ENCODE peak calls at places on chromosome 19, in five cellular contexts. T is HL-60, B is A549, K is GM23338, G is SK-N-SH. D is an unnamed sample.

GRCh38 chr19:40822161-40822560 is 23.2 kb downstream of the EGLN2 start:
- DNase-seq in G (no peak), K (no peak), B (no peak), T (no peak), D (no peak)

GRCh38 chr19:48991823-48992570 is 1.1 kb downstream of the GYS1 start:
- DNase-seq in K (peak; percentile 64), B (peak; percentile 63), T (no peak), G (peak; percentile 59), D (no peak)

GRCh38 chr19:39136225-39136940 is 10.8 kb downstream of the PAK4 start:
- DNase-seq in T (no peak), K (no peak), B (no peak), G (peak; percentile 14), D (no peak)

GRCh38 chr19:5665781-5666513 is 14.4 kb downstream of the MICOS13 start:
- DNase-seq in T (no peak), K (peak; percentile 19), G (no peak), B (peak; percentile 68), D (no peak)

GRCh38 chr19:4768934-4769777 is 22.4 kb upstream of the FEM1A start:
- DNase-seq in B (peak; percentile 76), G (peak; percentile 90), T (peak; percentile 61), K (peak; percentile 98), D (no peak)

GRCh38 chr19:55304279-55304978 is 20.6 kb downstream of the BRSK1 start:
- DNase-seq in K (peak; percentile 92), B (peak; percentile 85), T (no peak), G (peak; percentile 74), D (no peak)

GRCh38 chr19:45234089-45234869 is 10.9 kb downstream of the EXOC3L2 start:
- DNase-seq in T (no peak), G (peak; percentile 60), K (peak; percentile 73), B (no peak), D (no peak)

GRCh38 chr19:24177686-24178085 is 90.7 kb downstream of the ZNF254 start:
- DNase-seq in G (no peak), T (no peak), B (no peak), K (no peak), D (no peak)

GRCh38 chr19:35533822-35534521 is 716 bp downstream of the GAPDHS start:
- DNase-seq in G (no peak), T (peak; percentile 38), K (peak; percentile 82), B (peak; percentile 73), D (no peak)

GRCh38 chr19:52688335-52688734 is 46.5 kb downstream of the ZNF611 start:
- DNase-seq in B (no peak), T (no peak), G (no peak), K (no peak), D (no peak)

GRCh38 chr19:49896863-49897621 is at the start of gene IL4I1:
- DNase-seq in K (no peak), B (no peak), T (no peak), G (no peak), D (no peak)

DNA sequence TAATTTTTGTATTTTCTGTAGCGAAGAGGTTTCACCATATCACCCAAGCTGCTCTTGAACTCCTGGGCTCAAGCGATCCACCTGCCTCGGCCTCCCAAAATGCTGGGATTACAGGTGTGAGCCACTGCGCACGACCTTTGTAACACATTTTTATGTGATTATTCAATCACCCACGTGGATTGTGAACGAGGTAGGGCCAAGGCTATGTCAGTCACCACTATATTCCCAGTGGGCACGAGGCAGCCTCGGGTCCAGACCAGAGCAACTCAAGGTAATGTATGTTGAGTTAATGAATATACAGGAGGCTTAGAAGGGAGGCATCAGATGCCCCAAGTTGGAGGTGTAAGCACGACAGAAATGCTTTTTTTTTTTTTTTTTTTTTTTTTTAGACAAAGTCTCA is 8.9 kb downstream of the PTGIR start:
- DNase-seq in K (no peak), T (no peak), G (no peak), B (no peak), D (no peak)
- TF ChIP-seq REST in K (no peak), T (no peak), G (no peak), B (no peak), D (no peak)

DNA sequence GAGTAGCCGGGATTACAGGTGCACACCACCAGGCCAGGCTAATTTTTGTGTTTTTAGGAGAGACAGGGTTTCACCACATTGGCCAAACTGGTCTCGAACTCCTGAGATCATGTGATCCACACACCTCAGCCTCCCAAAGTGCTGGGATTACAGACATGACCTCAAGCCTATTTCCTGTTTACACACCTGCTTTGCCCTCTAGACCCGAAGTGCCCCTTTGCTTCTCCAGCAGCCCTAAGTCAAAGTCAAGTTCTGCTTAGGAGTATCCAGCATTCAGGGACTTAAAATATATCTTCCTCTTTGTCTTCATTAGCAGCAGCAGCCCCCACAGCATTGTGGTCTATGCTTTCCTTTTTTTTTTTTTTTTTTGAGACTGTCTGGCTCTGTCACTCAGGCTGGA is 3.6 kb upstream of the POU2F2 start:
- DNase-seq in G (no peak), T (no peak), K (no peak), B (no peak), D (no peak)
- TF ChIP-seq REST in G (no peak), T (no peak), K (no peak), B (no peak), D (no peak)

GRCh38 chr19:2726160-2726855 is 5.1 kb upstream of the DIRAS1 start:
- DNase-seq in T (no peak), B (no peak), G (peak; percentile 26), K (no peak), D (no peak)

GRCh38 chr19:2723345-2723715 is 2.2 kb upstream of the DIRAS1 start:
- DNase-seq in B (no peak), G (no peak), K (no peak), T (no peak), D (no peak)

GRCh38 chr19:2723747-2724146 is 2.6 kb upstream of the DIRAS1 start:
- DNase-seq in K (no peak), B (no peak), G (no peak), T (no peak), D (no peak)

GRCh38 chr19:2722541-2723344 is 1.6 kb upstream of the DIRAS1 start:
- DNase-seq in K (peak; percentile 29), B (peak; percentile 58), G (peak; percentile 30), T (peak; percentile 57), D (no peak)

GRCh38 chr19:2724148-2724557 is 3.0 kb upstream of the DIRAS1 start:
- DNase-seq in T (no peak), K (peak; percentile 28), B (no peak), G (peak; percentile 54), D (no peak)
- TF ChIP-seq REST in T (no peak), K (no peak), B (no peak), G (no peak), D (no peak)

GRCh38 chr19:13195678-13196077 is 45.5 kb downstream of the IER2 start:
- DNase-seq in B (peak; percentile 36), G (no peak), T (no peak), K (peak; percentile 91), D (no peak)
- TF ChIP-seq REST in B (no peak), G (no peak), T (no peak), K (no peak), D (no peak)

GRCh38 chr19:16042533-16043085 is 33.7 kb upstream of the TPM4 start:
- DNase-seq in K (no peak), B (no peak), G (peak; percentile 6), T (no peak), D (no peak)

GRCh38 chr19:16039081-16039480 is 37.2 kb upstream of the TPM4 start:
- DNase-seq in G (no peak), K (no peak), B (no peak), T (no peak), D (no peak)

GRCh38 chr19:16041571-16042386 is 34.5 kb upstream of the TPM4 start:
- DNase-seq in K (peak; percentile 90), G (peak; percentile 90), B (peak; percentile 59), T (peak; percentile 59), D (peak; percentile 46)

GRCh38 chr19:16039545-16039944 is 36.8 kb upstream of the TPM4 start:
- DNase-seq in G (peak; percentile 8), K (no peak), T (no peak), B (no peak), D (no peak)

DNA sequence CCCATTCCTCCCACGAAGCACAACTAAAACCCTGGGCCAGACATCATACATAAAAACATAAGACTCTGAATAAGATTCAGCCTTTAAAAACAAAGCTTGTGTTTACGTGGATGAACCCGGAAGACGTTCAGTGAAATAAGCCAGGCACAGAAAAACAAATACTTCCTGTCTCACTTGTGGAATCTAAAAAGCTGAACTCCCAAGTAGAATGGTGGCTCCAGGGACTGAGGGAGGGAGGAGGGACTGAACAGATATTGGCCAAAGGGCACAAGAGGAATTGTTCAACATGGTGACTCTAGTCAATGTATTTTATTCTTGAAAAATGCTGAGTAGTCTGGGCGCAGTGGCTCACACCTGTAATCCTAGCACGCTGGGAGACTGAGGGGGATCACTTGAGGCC is 35.7 kb upstream of the TPM4 start:
- DNase-seq in G (no peak), B (peak; percentile 49), T (no peak), K (no peak), D (no peak)
- TF ChIP-seq REST in G (no peak), B (no peak), T (no peak), K (no peak), D (no peak)

GRCh38 chr19:10115392-10116084 is 4.0 kb downstream of the P2RY11 start:
- DNase-seq in K (no peak), B (no peak), T (no peak), G (peak; percentile 37), D (no peak)

GRCh38 chr19:10116866-10117616 is 2.7 kb downstream of the EIF3G start:
- DNase-seq in G (no peak), B (no peak), T (no peak), K (no peak), D (no peak)

GRCh38 chr19:10113964-10114650 is 2.6 kb downstream of the P2RY11 start:
- DNase-seq in G (peak; percentile 51), B (no peak), K (peak; percentile 46), T (no peak), D (no peak)

GRCh38 chr19:10114651-10115391 is 3.3 kb downstream of the P2RY11 start:
- DNase-seq in B (peak; percentile 23), K (peak; percentile 27), T (peak; percentile 41), G (peak; percentile 43), D (no peak)

GRCh38 chr19:10116085-10116865 is 3.4 kb downstream of the EIF3G start:
- DNase-seq in K (no peak), T (no peak), G (no peak), B (no peak), D (no peak)
- TF ChIP-seq REST in K (no peak), T (no peak), G (no peak), B (no peak), D (no peak)

GRCh38 chr19:32543107-32543900 is 37.7 kb upstream of the PDCD5 start:
- DNase-seq in G (no peak), B (peak; percentile 29), K (no peak), T (no peak), D (no peak)
- TF ChIP-seq REST in G (no peak), B (no peak), K (no peak), T (no peak), D (no peak)